ENCODE peak calls at places on chromosomes 16 and 17, in ten cellular contexts. T is left ventricle myocardium inferior; S is lung; Q is dorsolateral prefrontal cortex; D is CD8-positive, alpha-beta memory T cell; R is mammary epithelial cell; U is suprapubic skin; X is A549; B is transverse colon; K is cardiac muscle cell. M is an unnamed sample.

GRCh38 chr17:10699861-10700260 is 2.5 kb downstream of the ADPRM start:
- DNase-seq in T (no peak), S (no peak), Q (no peak), D (no peak), R (no peak), U (no peak), X (no peak), B (no peak), K (peak), M (no peak)

GRCh38 chr17:33302394-33302793 is 9.3 kb upstream of the ASIC2 start:
- DNase-seq in T (no peak), S (no peak), Q (no peak), D (no peak), R (peak), U (no peak), X (no peak), B (no peak), K (no peak), M (no peak)

GRCh38 chr16:27436065-27436464 is 34.1 kb downstream of the IL21R start:
- DNase-seq in T (no peak), S (no peak), Q (no peak), D (no peak), R (no peak), U (peak), X (no peak), B (no peak), K (no peak), M (peak)

GRCh38 chr17:28270055-28270454 is 48.9 kb upstream of the TMEM97 start:
- DNase-seq in T (no peak), S (no peak), Q (no peak), D (no peak), R (no peak), U (peak), X (no peak), B (no peak), K (no peak), M (no peak)

GRCh38 chr17:1883536-1883935 is 53.7 kb downstream of the RPA1 start:
- DNase-seq in T (no peak), S (no peak), Q (no peak), D (no peak), R (no peak), U (no peak), X (no peak), B (no peak), K (no peak), M (no peak)

GRCh38 chr17:51846561-51846960 is 312.0 kb downstream of the CA10 start:
- DNase-seq in T (no peak), S (no peak), Q (no peak), D (no peak), R (no peak), U (no peak), X (no peak), B (no peak), K (no peak), M (no peak)

GRCh38 chr17:17824780-17825614 is 11.8 kb downstream of the SREBF1 start:
- DNase-seq in T (no peak), S (no peak), Q (no peak), D (no peak), R (no peak), U (no peak), X (no peak), B (no peak), K (no peak), M (no peak)

GRCh38 chr16:30615358-30616076 is 5.3 kb upstream of the ZNF689 start:
- DNase-seq in T (peak), S (peak), Q (no peak), D (peak), R (no peak), U (no peak), X (peak), B (peak), K (peak), M (no peak)

GRCh38 chr17:3744032-3744431 is 20.3 kb downstream of the HASPIN start:
- DNase-seq in T (no peak), S (no peak), Q (no peak), D (no peak), R (peak), U (no peak), X (no peak), B (no peak), K (no peak), M (no peak)

GRCh38 chr17:74671031-74671771 is 41.5 kb downstream of the CD300LF start:
- DNase-seq in T (peak), S (peak), Q (peak), D (peak), R (peak), U (no peak), X (peak), B (peak), K (peak), M (peak)

DNA sequence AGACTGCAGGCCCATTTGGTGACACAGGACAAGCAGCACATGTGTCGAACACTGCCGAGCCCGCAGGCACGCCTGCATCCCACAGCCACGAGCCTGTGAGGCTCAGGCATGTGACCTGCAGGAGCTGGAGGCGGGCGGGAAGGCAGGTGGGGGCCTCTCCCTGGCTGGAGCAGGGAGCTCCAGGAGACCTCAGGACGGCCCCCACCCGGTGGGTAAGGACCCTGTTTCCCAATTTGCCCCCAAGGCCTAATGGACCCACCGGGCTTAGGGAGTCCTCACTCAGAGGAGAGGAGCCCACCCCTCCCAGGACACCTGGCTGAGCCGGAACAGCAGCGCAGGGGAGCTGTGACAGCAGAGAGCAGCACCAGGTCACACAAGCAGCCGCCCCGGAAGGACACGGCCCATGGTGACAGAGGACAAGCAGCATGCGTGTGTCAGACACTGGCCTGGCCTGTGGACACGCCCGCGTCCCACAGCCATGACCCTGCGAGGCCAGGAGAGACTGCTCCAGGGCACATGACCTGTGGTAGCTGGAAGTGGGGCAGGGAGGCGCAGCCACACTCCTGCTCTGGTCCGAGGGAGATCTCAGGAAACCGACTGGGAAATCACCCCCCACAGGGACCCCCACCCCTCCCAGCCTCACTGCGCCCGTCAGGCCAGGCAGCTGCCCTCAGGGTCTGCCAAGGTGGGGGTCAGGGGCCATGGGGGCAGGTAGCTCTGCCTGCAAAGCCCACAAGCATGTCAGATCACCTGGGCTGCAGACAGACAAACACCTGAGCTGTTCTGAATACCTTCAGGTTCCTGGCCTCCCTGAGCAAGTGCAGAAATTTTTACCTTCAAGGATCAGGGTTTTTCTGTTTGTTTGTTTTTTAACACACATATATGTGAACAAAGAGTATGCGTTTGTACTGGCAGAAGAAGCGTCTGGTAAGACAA is 2.4 kb downstream of the SPSB3 start:
- DNase-seq in T (no peak), S (no peak), Q (no peak), D (peak), R (no peak), U (no peak), X (no peak), B (peak), K (no peak), M (no peak)
- H3K27ac ChIP-seq in T (no peak), S (no peak), Q (peak), D (no peak), R (no peak), U (no peak), X (peak), B (no peak), K (no peak), M (no peak)

GRCh38 chr16:88014954-88015805 is 63.9 kb downstream of the BANP start:
- DNase-seq in T (no peak), S (no peak), Q (peak), D (peak), R (no peak), U (no peak), X (no peak), B (no peak), K (no peak), M (peak)
- H3K27ac ChIP-seq in T (no peak), S (no peak), Q (no peak), D (no peak), R (no peak), U (no peak), X (peak), B (peak), K (no peak), M (no peak)

GRCh38 chr16:53129281-53130192 is 74.7 kb downstream of the CHD9 start:
- DNase-seq in T (no peak), S (no peak), Q (no peak), D (no peak), R (peak), U (no peak), X (no peak), B (no peak), K (peak), M (no peak)
- H3K27ac ChIP-seq in T (peak), S (peak), Q (peak), D (peak), R (peak), U (peak), X (peak), B (peak), K (peak), M (peak)

DNA sequence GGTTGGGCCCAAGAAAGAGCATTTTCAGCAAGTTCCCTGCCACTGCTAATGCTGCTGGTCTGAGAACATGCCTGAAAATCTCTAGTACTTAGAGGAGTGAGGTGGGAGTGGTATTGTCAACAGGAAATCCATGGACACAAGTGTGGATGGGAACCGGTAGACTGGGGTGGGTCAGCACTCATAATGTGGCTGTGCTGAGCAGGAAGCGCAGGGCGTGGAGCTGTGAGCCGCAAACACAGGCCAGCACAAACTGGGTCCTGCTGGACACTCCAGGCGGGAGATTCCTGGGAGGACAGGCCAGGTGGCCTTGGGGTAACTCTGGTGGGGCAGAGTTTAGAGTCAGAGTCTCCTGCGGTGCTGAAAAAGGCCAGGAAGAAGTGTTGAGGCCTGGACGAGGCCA is 62.5 kb downstream of the BANP start:
- DNase-seq in T (no peak), S (no peak), Q (peak), D (peak), R (no peak), U (no peak), X (no peak), B (peak), K (no peak), M (no peak)
- H3K27ac ChIP-seq in T (no peak), S (no peak), Q (no peak), D (no peak), R (no peak), U (no peak), X (peak), B (peak), K (peak), M (no peak)

GRCh38 chr16:86156155-86156554 is 257.2 kb downstream of the IRF8 start:
- DNase-seq in T (no peak), S (no peak), Q (no peak), D (no peak), R (no peak), U (no peak), X (no peak), B (no peak), K (no peak), M (no peak)

GRCh38 chr16:86145669-86146068 is 246.7 kb downstream of the IRF8 start:
- DNase-seq in T (no peak), S (no peak), Q (no peak), D (no peak), R (no peak), U (no peak), X (no peak), B (no peak), K (no peak), M (no peak)

GRCh38 chr16:86150646-86151371 is 251.8 kb downstream of the IRF8 start:
- DNase-seq in T (no peak), S (no peak), Q (no peak), D (no peak), R (no peak), U (no peak), X (no peak), B (no peak), K (no peak), M (no peak)

GRCh38 chr16:86151372-86151950 is 252.5 kb downstream of the IRF8 start:
- DNase-seq in T (no peak), S (no peak), Q (no peak), D (no peak), R (no peak), U (no peak), X (no peak), B (peak), K (no peak), M (no peak)
- H3K27ac ChIP-seq in T (no peak), S (peak), Q (no peak), D (no peak), R (no peak), U (no peak), X (no peak), B (peak), K (no peak), M (no peak)

GRCh38 chr16:46895399-46896313 is 11.5 kb downstream of the GPT2 start:
- DNase-seq in T (no peak), S (no peak), Q (no peak), D (no peak), R (no peak), U (no peak), X (no peak), B (no peak), K (no peak), M (no peak)

GRCh38 chr16:46891910-46892309 is 7.7 kb downstream of the GPT2 start:
- DNase-seq in T (no peak), S (no peak), Q (no peak), D (no peak), R (no peak), U (no peak), X (no peak), B (no peak), K (no peak), M (no peak)

GRCh38 chr16:46896314-46896968 is 12.3 kb downstream of the GPT2 start:
- DNase-seq in T (no peak), S (no peak), Q (no peak), D (no peak), R (no peak), U (no peak), X (no peak), B (no peak), K (peak), M (no peak)

GRCh38 chr16:46897471-46897870 is 13.3 kb downstream of the GPT2 start:
- DNase-seq in T (no peak), S (no peak), Q (no peak), D (no peak), R (no peak), U (no peak), X (no peak), B (no peak), K (no peak), M (no peak)

GRCh38 chr16:46894011-46894672 is 10.0 kb downstream of the GPT2 start:
- DNase-seq in T (peak), S (no peak), Q (peak), D (no peak), R (no peak), U (no peak), X (no peak), B (no peak), K (peak), M (no peak)
- H3K27ac ChIP-seq in T (peak), S (no peak), Q (peak), D (no peak), R (no peak), U (no peak), X (no peak), B (no peak), K (no peak), M (no peak)

DNA sequence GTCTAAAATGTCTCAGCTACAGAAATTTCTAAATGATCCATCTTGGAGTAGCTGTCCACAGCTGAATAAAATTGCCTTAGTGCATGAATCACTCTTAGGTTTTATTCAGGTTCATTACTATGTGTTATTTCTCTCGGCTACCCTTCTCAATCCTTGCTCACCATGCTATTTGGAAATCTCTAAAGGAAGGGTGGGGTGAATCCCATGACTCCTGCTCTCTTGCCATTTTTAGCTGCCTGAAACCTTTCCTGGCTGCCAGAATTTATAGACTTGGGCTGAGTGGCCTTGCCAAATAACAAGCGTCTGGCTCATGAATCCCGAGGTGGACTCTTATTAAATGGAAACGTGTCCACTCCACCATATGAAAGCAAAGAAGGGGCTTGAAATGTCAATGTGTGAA is 936.1 kb upstream of the SOX9 start:
- DNase-seq in T (no peak), S (no peak), Q (no peak), D (no peak), R (peak), U (no peak), X (no peak), B (no peak), K (no peak), M (no peak)
- H3K27ac ChIP-seq in T (peak), S (no peak), Q (no peak), D (no peak), R (no peak), U (no peak), X (no peak), B (no peak), K (no peak), M (no peak)

GRCh38 chr16:71210-71539 is 1.3 kb downstream of the RHBDF1 start:
- DNase-seq in T (no peak), S (no peak), Q (no peak), D (no peak), R (no peak), U (no peak), X (no peak), B (no peak), K (no peak), M (no peak)
- H3K27ac ChIP-seq in T (peak), S (no peak), Q (peak), D (no peak), R (peak), U (peak), X (peak), B (peak), K (no peak), M (peak)

DNA sequence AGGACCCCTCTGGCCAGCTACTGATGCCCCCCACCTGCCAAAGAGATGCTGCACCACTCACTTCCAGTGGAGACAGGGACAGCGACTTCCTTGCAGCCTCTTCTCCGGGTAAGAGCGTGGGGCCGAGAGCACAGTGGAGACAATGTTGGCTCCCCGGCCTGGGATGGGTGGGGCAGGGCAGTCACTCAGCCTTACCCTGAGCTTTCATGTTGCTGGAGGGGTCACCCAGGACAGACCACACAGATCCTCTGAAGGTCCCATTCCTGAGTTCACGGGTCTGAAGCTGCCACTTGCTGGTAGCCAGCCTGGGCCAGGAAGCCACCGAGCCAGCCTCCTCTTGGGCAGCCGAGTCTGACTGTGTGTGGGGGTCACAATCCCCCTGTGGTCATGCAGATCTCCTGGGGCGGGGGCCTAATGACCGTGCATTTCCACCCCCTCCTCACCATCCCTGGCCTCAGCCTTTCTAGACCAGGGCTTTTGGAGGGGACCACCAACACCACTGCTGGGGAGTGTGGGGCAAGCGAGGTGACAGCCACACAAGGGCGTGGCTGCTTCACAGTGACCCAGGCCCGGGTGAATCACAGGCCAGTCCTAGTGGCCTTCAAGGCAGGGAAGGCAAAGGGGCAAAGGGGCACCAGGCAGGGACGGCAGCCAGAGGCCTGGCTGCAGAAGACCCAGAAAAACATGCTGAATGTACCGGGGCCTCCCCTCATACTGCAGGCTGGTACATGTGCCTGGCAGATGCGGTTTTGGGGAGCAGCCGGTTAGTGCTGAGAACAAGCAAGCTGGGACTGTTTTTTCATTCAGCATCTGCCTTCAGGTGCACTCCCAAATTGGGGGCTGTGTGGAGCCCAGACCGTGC is 10.4 kb downstream of the TAF1C start:
- DNase-seq in T (no peak), S (no peak), Q (no peak), D (no peak), R (no peak), U (no peak), X (no peak), B (no peak), K (no peak), M (no peak)
- H3K27ac ChIP-seq in T (peak), S (peak), Q (peak), D (no peak), R (no peak), U (peak), X (peak), B (peak), K (no peak), M (peak)

M was measured in coronary artery.